ENCODE peak calls at places on chromosomes 1 and 21, in eight cellular contexts. One of them, this sample, is unnamed.
A peak's percentile ranks its signal among the peaks of the same experiment; 100 is the strongest.

GRCh38 chr1:196609114-196609737 is 986 bp upstream of the KCNT2 start:
- DNase-seq in heart right ventricle: no peak
- DNase-seq in body of pancreas: no peak
- DNase-seq in mucosa of descending colon: no peak
- DNase-seq in Peyer's patch: no peak
- DNase-seq in A549: peak; percentile 1
- DNase-seq in PC-9: no peak
- DNase-seq in AG04450: no peak
- DNase-seq in this sample: peak; percentile 89

GRCh38 chr21:34345892-34346291 is 17.9 kb upstream of the KCNE2 start:
- DNase-seq in heart right ventricle: no peak
- DNase-seq in body of pancreas: no peak
- DNase-seq in mucosa of descending colon: no peak
- DNase-seq in Peyer's patch: no peak
- DNase-seq in A549: no peak
- DNase-seq in PC-9: no peak
- DNase-seq in AG04450: peak; percentile 50
- DNase-seq in this sample: no peak

GRCh38 chr21:44337428-44337827 is 1.8 kb downstream of the CFAP410 start:
- DNase-seq in heart right ventricle: no peak
- DNase-seq in body of pancreas: no peak
- DNase-seq in mucosa of descending colon: no peak
- DNase-seq in Peyer's patch: no peak
- DNase-seq in A549: no peak
- DNase-seq in PC-9: no peak
- DNase-seq in AG04450: no peak
- DNase-seq in this sample: no peak

GRCh38 chr1:79614762-79615161 is 608.2 kb upstream of the ADGRL4 start:
- DNase-seq in heart right ventricle: no peak
- DNase-seq in body of pancreas: no peak
- DNase-seq in mucosa of descending colon: no peak
- DNase-seq in Peyer's patch: no peak
- DNase-seq in A549: no peak
- DNase-seq in PC-9: no peak
- DNase-seq in AG04450: no peak
- DNase-seq in this sample: no peak

GRCh38 chr1:223714849-223715709 is 2.7 kb downstream of the CAPN2 start:
- DNase-seq in heart right ventricle: no peak
- DNase-seq in body of pancreas: no peak
- DNase-seq in mucosa of descending colon: no peak
- DNase-seq in Peyer's patch: no peak
- DNase-seq in A549: no peak
- DNase-seq in PC-9: peak; percentile 89
- DNase-seq in AG04450: no peak
- DNase-seq in this sample: peak; percentile 49

GRCh38 chr1:168379110-168379860 is 98.6 kb downstream of the TBX19 start:
- DNase-seq in heart right ventricle: no peak
- DNase-seq in body of pancreas: no peak
- DNase-seq in mucosa of descending colon: no peak
- DNase-seq in Peyer's patch: no peak
- DNase-seq in A549: peak; percentile 47
- DNase-seq in PC-9: no peak
- DNase-seq in AG04450: no peak
- DNase-seq in this sample: no peak

GRCh38 chr21:16752109-16752508 is 760.7 kb upstream of the CXADR start:
- DNase-seq in heart right ventricle: no peak
- DNase-seq in body of pancreas: no peak
- DNase-seq in mucosa of descending colon: no peak
- DNase-seq in Peyer's patch: no peak
- DNase-seq in A549: no peak
- DNase-seq in PC-9: no peak
- DNase-seq in AG04450: no peak
- DNase-seq in this sample: no peak

GRCh38 chr1:22689505-22689904 is 21.1 kb upstream of the EPHB2 start:
- DNase-seq in heart right ventricle: no peak
- DNase-seq in body of pancreas: no peak
- DNase-seq in mucosa of descending colon: no peak
- DNase-seq in Peyer's patch: peak; percentile 71
- DNase-seq in A549: peak; percentile 77
- DNase-seq in PC-9: peak; percentile 84
- DNase-seq in AG04450: peak; percentile 45
- DNase-seq in this sample: no peak

GRCh38 chr21:45488839-45489479 is 53.3 kb downstream of the SLC19A1 start:
- DNase-seq in heart right ventricle: no peak
- DNase-seq in body of pancreas: no peak
- DNase-seq in mucosa of descending colon: no peak
- DNase-seq in Peyer's patch: no peak
- DNase-seq in A549: no peak
- DNase-seq in PC-9: no peak
- DNase-seq in AG04450: no peak
- DNase-seq in this sample: no peak

GRCh38 chr1:211825990-211826389 is 4.6 kb downstream of the LPGAT1 start:
- DNase-seq in heart right ventricle: no peak
- DNase-seq in body of pancreas: no peak
- DNase-seq in mucosa of descending colon: no peak
- DNase-seq in Peyer's patch: no peak
- DNase-seq in A549: no peak
- DNase-seq in PC-9: no peak
- DNase-seq in AG04450: peak; percentile 30
- DNase-seq in this sample: no peak

GRCh38 chr1:186722711-186723309 is 42.6 kb upstream of the PTGS2 start:
- DNase-seq in heart right ventricle: peak; percentile 14
- DNase-seq in body of pancreas: no peak
- DNase-seq in mucosa of descending colon: no peak
- DNase-seq in Peyer's patch: no peak
- DNase-seq in A549: peak; percentile 26
- DNase-seq in PC-9: peak; percentile 4
- DNase-seq in AG04450: peak; percentile 11
- DNase-seq in this sample: peak; percentile 22

GRCh38 chr1:22952694-22953391 is 19.8 kb downstream of the LACTBL1 start:
- DNase-seq in heart right ventricle: no peak
- DNase-seq in body of pancreas: no peak
- DNase-seq in mucosa of descending colon: no peak
- DNase-seq in Peyer's patch: no peak
- DNase-seq in A549: no peak
- DNase-seq in PC-9: no peak
- DNase-seq in AG04450: no peak
- DNase-seq in this sample: no peak

GRCh38 chr1:40774266-40774998 is 9.2 kb upstream of the KCNQ4 start:
- DNase-seq in heart right ventricle: no peak
- DNase-seq in body of pancreas: peak; percentile 62
- DNase-seq in mucosa of descending colon: no peak
- DNase-seq in Peyer's patch: peak; percentile 70
- DNase-seq in A549: peak; percentile 18
- DNase-seq in PC-9: peak; percentile 68
- DNase-seq in AG04450: no peak
- DNase-seq in this sample: peak; percentile 66

GRCh38 chr1:36222481-36223372 is 1.5 kb upstream of the THRAP3 start:
- DNase-seq in heart right ventricle: no peak
- DNase-seq in body of pancreas: no peak
- DNase-seq in mucosa of descending colon: no peak
- DNase-seq in Peyer's patch: no peak
- DNase-seq in A549: no peak
- DNase-seq in PC-9: no peak
- DNase-seq in AG04450: no peak
- DNase-seq in this sample: no peak

GRCh38 chr1:244273845-244274619 is 177.7 kb downstream of the ADSS2 start:
- DNase-seq in heart right ventricle: peak; percentile 54
- DNase-seq in body of pancreas: peak; percentile 20
- DNase-seq in mucosa of descending colon: no peak
- DNase-seq in Peyer's patch: no peak
- DNase-seq in A549: peak; percentile 91
- DNase-seq in PC-9: peak; percentile 52
- DNase-seq in AG04450: peak; percentile 99
- DNase-seq in this sample: no peak

GRCh38 chr1:214018605-214019268 is 31.0 kb downstream of the PROX1 start:
- DNase-seq in heart right ventricle: no peak
- DNase-seq in body of pancreas: no peak
- DNase-seq in mucosa of descending colon: no peak
- DNase-seq in Peyer's patch: no peak
- DNase-seq in A549: no peak
- DNase-seq in PC-9: no peak
- DNase-seq in AG04450: no peak
- DNase-seq in this sample: no peak

GRCh38 chr1:16351449-16351993 is 759 bp downstream of the FBXO42 start:
- DNase-seq in heart right ventricle: no peak
- DNase-seq in body of pancreas: no peak
- DNase-seq in mucosa of descending colon: no peak
- DNase-seq in Peyer's patch: no peak
- DNase-seq in A549: no peak
- DNase-seq in PC-9: no peak
- DNase-seq in AG04450: no peak
- DNase-seq in this sample: no peak

GRCh38 chr1:6409053-6409452 is 10.7 kb downstream of the HES2 start:
- DNase-seq in heart right ventricle: no peak
- DNase-seq in body of pancreas: no peak
- DNase-seq in mucosa of descending colon: no peak
- DNase-seq in Peyer's patch: no peak
- DNase-seq in A549: no peak
- DNase-seq in PC-9: no peak
- DNase-seq in AG04450: no peak
- DNase-seq in this sample: no peak
- TF ChIP-seq CTCF in heart right ventricle: no peak
- TF ChIP-seq CTCF in body of pancreas: no peak
- TF ChIP-seq CTCF in mucosa of descending colon: no peak
- TF ChIP-seq CTCF in Peyer's patch: no peak
- TF ChIP-seq CTCF in A549: no peak
- TF ChIP-seq CTCF in PC-9: no peak
- TF ChIP-seq CTCF in AG04450: no peak
- TF ChIP-seq CTCF in this sample: no peak

GRCh38 chr1:175267716-175268416 is 75.3 kb upstream of the KIAA0040 start:
- DNase-seq in heart right ventricle: peak; percentile 83
- DNase-seq in body of pancreas: peak; percentile 17
- DNase-seq in mucosa of descending colon: no peak
- DNase-seq in Peyer's patch: no peak
- DNase-seq in A549: no peak
- DNase-seq in PC-9: no peak
- DNase-seq in AG04450: no peak
- DNase-seq in this sample: no peak
- H3K9me3 ChIP-seq in heart right ventricle: peaks cover 13% of the 10 kb centered on the region
- H3K9me3 ChIP-seq in body of pancreas: no peaks in the 10 kb centered on the region
- H3K9me3 ChIP-seq in mucosa of descending colon: peaks cover 1% of the 10 kb centered on the region
- H3K9me3 ChIP-seq in Peyer's patch: no peaks in the 10 kb centered on the region
- H3K9me3 ChIP-seq in A549: no peaks in the 10 kb centered on the region
- H3K9me3 ChIP-seq in PC-9: no peaks in the 10 kb centered on the region
- H3K9me3 ChIP-seq in AG04450: no peaks in the 10 kb centered on the region
- H3K9me3 ChIP-seq in this sample: peaks cover 3% of the 10 kb centered on the region

DNA sequence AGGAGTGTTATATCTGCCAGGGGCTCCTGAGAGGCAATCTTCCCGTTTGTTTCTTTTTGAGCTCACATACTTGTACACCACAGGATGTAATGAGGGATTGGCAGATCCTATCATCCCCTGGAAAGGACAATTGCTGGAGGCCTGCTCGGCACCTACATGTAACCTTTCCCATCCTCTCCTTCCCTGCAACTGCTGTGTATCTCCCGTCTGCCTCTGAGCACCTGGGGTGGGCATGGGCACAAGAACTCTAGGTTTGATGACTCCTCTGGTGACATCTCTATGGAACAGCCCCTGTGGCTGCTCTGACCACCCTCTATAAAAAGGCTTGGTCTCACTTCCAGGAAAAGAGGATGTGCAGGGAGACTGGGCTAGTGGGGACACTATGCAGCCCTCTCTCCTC is 25.0 kb upstream of the SMIM12 start:
- DNase-seq in heart right ventricle: no peak
- DNase-seq in body of pancreas: no peak
- DNase-seq in mucosa of descending colon: no peak
- DNase-seq in Peyer's patch: no peak
- DNase-seq in A549: no peak
- DNase-seq in PC-9: no peak
- DNase-seq in AG04450: no peak
- DNase-seq in this sample: no peak
- H3K4me3 ChIP-seq in heart right ventricle: no peak overlapping the region
- H3K4me3 ChIP-seq in body of pancreas: no peak overlapping the region
- H3K4me3 ChIP-seq in mucosa of descending colon: no peak overlapping the region
- H3K4me3 ChIP-seq in Peyer's patch: no peak overlapping the region
- H3K4me3 ChIP-seq in A549: no peak overlapping the region
- H3K4me3 ChIP-seq in PC-9: no peak overlapping the region
- H3K4me3 ChIP-seq in AG04450: no peak overlapping the region
- H3K4me3 ChIP-seq in this sample: no peak overlapping the region

GRCh38 chr1:182029379-182030331 is 31.9 kb downstream of the ZNF648 start:
- DNase-seq in heart right ventricle: peak; percentile 97
- DNase-seq in body of pancreas: peak; percentile 99
- DNase-seq in mucosa of descending colon: peak; percentile 99
- DNase-seq in Peyer's patch: peak; percentile 98
- DNase-seq in A549: peak; percentile 77
- DNase-seq in PC-9: peak; percentile 96
- DNase-seq in AG04450: peak; percentile 13
- DNase-seq in this sample: peak; percentile 85
- TF ChIP-seq CTCF in heart right ventricle: peak; percentile 61
- TF ChIP-seq CTCF in body of pancreas: peak; percentile 67
- TF ChIP-seq CTCF in mucosa of descending colon: peak; percentile 37
- TF ChIP-seq CTCF in Peyer's patch: peak; percentile 38
- TF ChIP-seq CTCF in A549: peak; percentile 38
- TF ChIP-seq CTCF in PC-9: peak; percentile 65
- TF ChIP-seq CTCF in AG04450: no peak
- TF ChIP-seq CTCF in this sample: peak; percentile 18

DNA sequence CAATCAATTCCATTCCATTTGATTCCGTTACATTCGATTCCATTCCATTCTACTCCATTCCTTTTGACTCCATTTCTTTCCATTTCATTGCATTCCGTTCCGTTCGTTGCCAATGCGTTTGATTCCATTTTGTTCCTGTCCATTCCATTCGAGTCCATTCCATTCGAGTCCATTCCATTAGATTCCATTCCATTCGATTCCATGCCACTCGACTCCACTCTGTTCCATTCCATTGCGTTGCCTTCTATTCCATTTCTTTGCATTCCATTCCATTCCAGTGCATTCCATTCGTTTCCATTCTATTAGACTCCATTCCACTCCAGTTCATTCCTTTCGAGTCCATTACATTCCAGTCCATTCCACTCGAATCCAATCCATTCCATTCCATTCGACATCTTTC is 2587.5 kb upstream of the TPTE start:
- DNase-seq in heart right ventricle: no peak
- DNase-seq in body of pancreas: no peak
- DNase-seq in mucosa of descending colon: no peak
- DNase-seq in Peyer's patch: no peak
- DNase-seq in A549: no peak
- DNase-seq in PC-9: no peak
- DNase-seq in AG04450: no peak
- DNase-seq in this sample: no peak
- H3K9me3 ChIP-seq in heart right ventricle: no peaks in the 10 kb centered on the region
- H3K9me3 ChIP-seq in body of pancreas: no peaks in the 10 kb centered on the region
- H3K9me3 ChIP-seq in mucosa of descending colon: no peaks in the 10 kb centered on the region
- H3K9me3 ChIP-seq in Peyer's patch: no peaks in the 10 kb centered on the region
- H3K9me3 ChIP-seq in A549: peaks cover 17% of the 10 kb centered on the region
- H3K9me3 ChIP-seq in PC-9: peaks cover 67% of the 10 kb centered on the region
- H3K9me3 ChIP-seq in AG04450: peaks cover 83% of the 10 kb centered on the region
- H3K9me3 ChIP-seq in this sample: peaks cover 82% of the 10 kb centered on the region

This sample was measured in WERI-Rb-1.